ENCODE peak calls at places on chromosome X, in six cellular contexts. X, R, E, N, W and V are unnamed samples.
A peak's percentile ranks its signal among the peaks of the same experiment; 100 is the strongest.

GRCh38 chrX:74325130-74326059 is 21.4 kb downstream of the ZCCHC13 start:
- DNase-seq in E (no peak), R (no peak), N (peak; percentile 55), W (peak; percentile 57), X (no peak), V (peak; percentile 44)

GRCh38 chrX:131366387-131366786 is 77.3 kb upstream of the IGSF1 start:
- DNase-seq in W (no peak), E (peak; percentile 27), X (no peak), R (no peak), N (no peak), V (peak; percentile 9)

GRCh38 chrX:106707771-106708454 is 18.6 kb upstream of the RNF128 start:
- DNase-seq in R (peak; percentile 79), W (no peak), N (no peak), X (no peak), E (no peak), V (no peak)

GRCh38 chrX:26649534-26649933 is 433.6 kb downstream of the MAGEB5 start:
- DNase-seq in E (peak; percentile 4), R (peak; percentile 40), N (peak; percentile 11), W (no peak), X (no peak), V (peak; percentile 9)

GRCh38 chrX:50067435-50068292 is 133.1 kb downstream of the AKAP4 start:
- DNase-seq in E (peak; percentile 66), X (no peak), N (peak; percentile 66), W (peak; percentile 51), R (no peak), V (no peak)

GRCh38 chrX:15404712-15405111 is 20.5 kb upstream of the VEGFD start:
- DNase-seq in E (no peak), R (no peak), W (no peak), N (peak; percentile 43), X (no peak), V (no peak)

GRCh38 chrX:118654331-118654730 is 73.1 kb upstream of the IL13RA1 start:
- DNase-seq in N (no peak), X (no peak), W (no peak), R (no peak), E (no peak), V (no peak)

GRCh38 chrX:124232523-124233201 is 99.8 kb upstream of the TEX13D start:
- DNase-seq in E (no peak), R (no peak), X (no peak), W (no peak), N (no peak), V (no peak)

GRCh38 chrX:33218819-33219218 is 7.5 kb upstream of the DMD start:
- DNase-seq in X (no peak), N (no peak), E (no peak), R (no peak), W (no peak), V (no peak)

GRCh38 chrX:47366051-47366722 is 4.2 kb upstream of the ZNF157 start:
- DNase-seq in E (no peak), N (peak; percentile 70), W (peak; percentile 70), X (peak; percentile 37), R (no peak), V (peak; percentile 47)

GRCh38 chrX:130895299-130895698 is 7.7 kb downstream of the ENOX2 start:
- DNase-seq in R (no peak), W (no peak), X (no peak), N (no peak), E (no peak), V (no peak)

GRCh38 chrX:11976663-11977062 is 161.6 kb upstream of the FRMPD4 start:
- DNase-seq in E (no peak), N (no peak), X (no peak), R (no peak), W (no peak), V (no peak)

GRCh38 chrX:140507982-140508305 is 3.1 kb upstream of the SOX3 start:
- DNase-seq in R (no peak), W (peak; percentile 73), E (no peak), N (peak; percentile 24), X (no peak), V (no peak)

GRCh38 chrX:111041018-111041462 is 55.0 kb upstream of the PAK3 start:
- DNase-seq in W (no peak), N (no peak), X (no peak), E (peak; percentile 9), R (no peak), V (no peak)

GRCh38 chrX:119155416-119156035 is 27.9 kb upstream of the KIAA1210 start:
- DNase-seq in X (no peak), W (no peak), R (no peak), N (no peak), E (no peak), V (peak; percentile 32)

GRCh38 chrX:35617836-35618235 is 180.3 kb upstream of the MAGEB16 start:
- DNase-seq in E (no peak), R (no peak), X (no peak), W (no peak), N (no peak), V (no peak)

GRCh38 chrX:29435396-29435795 is 780.0 kb upstream of the MAGEB2 start:
- DNase-seq in R (no peak), W (no peak), E (no peak), X (no peak), N (no peak), V (no peak)

GRCh38 chrX:32269877-32270276 is 941.5 kb downstream of the DMD start:
- DNase-seq in R (no peak), W (no peak), N (no peak), E (no peak), X (no peak), V (no peak)

DNA sequence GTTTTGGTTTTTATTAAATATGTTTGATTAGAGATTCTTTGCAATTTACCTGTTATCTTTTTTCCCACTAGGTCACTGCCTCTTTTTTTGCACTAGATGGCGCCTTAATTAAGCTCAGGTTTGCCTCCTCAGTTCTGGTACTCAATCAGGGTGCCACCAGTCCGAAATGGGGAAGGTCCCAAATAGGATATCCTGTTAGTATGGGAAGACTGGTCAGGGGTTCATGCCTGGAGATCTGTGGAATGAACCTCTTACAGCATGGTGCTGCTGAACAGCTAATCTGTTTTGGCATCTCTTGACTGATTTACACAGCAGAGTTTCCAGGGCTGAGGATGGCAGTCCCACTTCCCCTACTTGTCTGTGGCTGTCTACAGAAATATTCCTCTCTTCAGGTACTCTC is 24.2 kb upstream of the VSIG1 start:
- DNase-seq in X (no peak), E (no peak), R (peak; percentile 4), N (no peak), W (no peak), V (peak; percentile 12)
- TF ChIP-seq CTCF in X (peak; percentile 59), E (peak; percentile 47), R (peak; percentile 54), N (peak; percentile 60), W (peak; percentile 30), V (peak; percentile 58)

DNA sequence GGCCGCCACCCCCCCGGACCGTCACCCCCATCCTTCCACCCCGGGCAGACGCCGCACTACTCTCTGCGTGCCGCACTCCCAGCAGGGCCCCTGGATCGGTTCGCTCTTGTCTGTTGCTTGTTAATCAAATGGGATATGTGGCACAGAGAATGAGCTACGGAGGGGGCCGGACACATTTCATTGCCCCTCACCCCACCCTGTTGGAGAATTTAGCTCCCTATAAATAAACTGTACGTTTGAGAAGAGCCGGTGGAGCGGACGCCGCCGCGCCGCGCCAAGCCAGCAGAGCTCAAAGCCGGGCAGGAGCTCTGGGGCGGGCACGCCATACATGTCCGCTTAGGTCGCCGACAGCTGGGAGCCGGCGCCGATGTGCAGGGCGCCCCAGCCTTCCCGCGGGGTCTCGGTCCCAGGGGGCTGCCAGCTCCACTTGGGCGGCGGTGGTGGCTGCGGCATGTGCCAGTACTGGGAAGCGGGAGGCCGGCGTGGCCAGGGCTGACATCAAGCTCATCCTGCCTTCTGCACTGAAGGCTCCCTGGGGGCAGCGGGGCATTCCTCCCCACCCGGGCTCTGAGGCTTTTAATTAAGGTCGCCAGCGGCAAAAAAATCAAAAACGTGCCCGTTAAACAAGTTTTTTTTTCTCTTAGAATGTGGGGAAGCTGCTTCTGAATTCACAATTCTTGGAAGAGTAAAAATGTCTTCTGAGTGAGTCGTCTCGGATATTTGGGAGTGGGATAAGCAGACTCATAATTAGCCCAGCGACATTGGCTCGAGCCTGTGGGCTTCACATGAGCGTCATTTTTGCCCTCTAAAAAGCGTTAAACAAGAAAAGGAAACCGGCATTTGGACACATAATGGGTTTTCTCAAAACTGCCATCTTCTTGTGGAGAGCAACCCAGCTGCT is 1.1 kb upstream of the PCDH19 start:
- DNase-seq in N (peak; percentile 33), X (no peak), R (no peak), E (no peak), W (peak; percentile 50), V (no peak)
- TF ChIP-seq RAD21 in N (no peak), X (no peak), R (no peak), E (no peak), W (no peak), V (no peak)

GRCh38 chrX:17042046-17042445 is 95.6 kb downstream of the REPS2 start:
- DNase-seq in E (no peak), W (no peak), R (no peak), X (no peak), N (no peak), V (no peak)
- TF ChIP-seq YY1 in E (no peak), W (no peak), R (no peak), X (no peak), N (no peak), V (no peak)

GRCh38 chrX:57929373-57929772 is 19.1 kb upstream of the ZXDA start:
- DNase-seq in W (no peak), N (no peak), R (peak; percentile 8), X (no peak), E (peak; percentile 2), V (no peak)
- TF ChIP-seq CTCF in W (no peak), N (peak; percentile 64), R (peak; percentile 50), X (peak; percentile 55), E (peak; percentile 49), V (peak; percentile 15)

GRCh38 chrX:14095702-14096101 is 66.0 kb upstream of the GEMIN8 start:
- DNase-seq in X (peak; percentile 4), N (peak; percentile 52), E (peak; percentile 47), R (peak; percentile 57), W (peak; percentile 48), V (peak; percentile 44)
- TF ChIP-seq RAD21 in X (peak; percentile 77), N (peak; percentile 90), E (peak; percentile 47), R (peak; percentile 82), W (peak; percentile 92), V (peak; percentile 62)

DNA sequence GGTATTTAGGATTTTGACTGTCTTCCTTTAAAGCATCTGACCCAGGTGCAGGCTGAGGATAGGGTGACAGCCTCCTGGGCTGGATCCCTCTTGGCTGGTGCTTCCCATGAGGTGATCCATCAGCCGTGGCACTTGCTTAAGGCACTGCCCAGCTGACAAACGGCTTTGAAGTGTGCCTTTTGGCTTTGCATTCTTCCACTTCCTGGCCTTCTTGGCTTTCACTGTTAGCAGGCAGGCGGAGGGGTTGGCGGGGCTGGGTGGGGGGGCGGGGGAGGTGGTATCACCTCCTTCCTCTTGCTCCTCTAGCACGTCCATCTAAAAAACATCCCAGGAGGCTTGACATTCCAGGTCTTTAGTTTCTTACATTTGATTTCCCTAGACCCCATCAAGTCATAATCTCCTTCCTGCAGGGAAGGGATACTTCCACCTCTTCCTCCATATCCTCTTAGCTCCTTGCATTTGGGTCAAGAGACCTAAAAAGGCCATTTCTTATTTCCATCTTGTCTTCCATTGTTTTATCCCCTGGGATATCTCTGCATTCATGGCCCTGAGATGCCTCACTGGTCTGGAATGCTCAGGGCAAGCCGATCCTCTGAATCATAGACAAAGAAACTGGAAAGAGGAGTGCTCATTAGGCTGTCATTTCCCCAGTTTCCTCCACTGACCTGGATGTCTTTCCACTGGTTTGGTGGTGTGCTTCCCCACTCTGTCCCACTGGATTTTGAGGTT is 11.3 kb upstream of the APLN start:
- DNase-seq in N (no peak), W (no peak), X (no peak), R (peak; percentile 26), E (no peak), V (no peak)
- TF ChIP-seq YY1 in N (peak; percentile 54), W (no peak), X (no peak), R (no peak), E (no peak), V (no peak)